ENCODE peak calls at places on chromosomes 2 and 18, in nine cellular contexts. B is fibroblast of the aortic adventitia; Q is endothelial cell of umbilical vein; G is effector memory CD4-positive, alpha-beta T cell; S is gastrocnemius medialis; M is astrocyte; E is lower lobe of right lung; O is dorsolateral prefrontal cortex; A is aorta. Y is an unnamed sample.

GRCh38 chr18:22378672-22379282 is 38.9 kb downstream of the CTAGE1 start:
- DNase-seq in B (no peak), Q (peak), G (no peak), S (no peak), M (no peak), E (no peak), O (no peak), A (no peak), Y (no peak)

GRCh38 chr18:41767960-41768359 is 187.1 kb upstream of the PIK3C3 start:
- DNase-seq in B (peak), Q (no peak), G (no peak), S (no peak), M (peak), E (no peak), O (no peak), A (no peak), Y (no peak)

GRCh38 chr2:168457177-168457905 is 1.3 kb downstream of the CERS6 start:
- DNase-seq in B (peak), Q (peak), G (no peak), S (no peak), M (no peak), E (no peak), O (no peak), A (no peak), Y (no peak)

GRCh38 chr2:8694737-8695136 is 12.9 kb downstream of the ID2 start:
- DNase-seq in B (peak), Q (no peak), G (no peak), S (no peak), M (peak), E (no peak), O (no peak), A (no peak), Y (no peak)

GRCh38 chr2:128322651-128323491 is 4.2 kb upstream of the HS6ST1 start:
- DNase-seq in B (no peak), Q (no peak), G (no peak), S (no peak), M (no peak), E (no peak), O (no peak), A (peak), Y (peak)

GRCh38 chr2:100902833-100903405 is 83.0 kb downstream of the NPAS2 start:
- DNase-seq in B (peak), Q (peak), G (no peak), S (no peak), M (peak), E (no peak), O (no peak), A (no peak), Y (no peak)

GRCh38 chr2:120802161-120802560 is 66.5 kb downstream of the GLI2 start:
- DNase-seq in B (peak), Q (no peak), G (no peak), S (no peak), M (peak), E (no peak), O (no peak), A (no peak), Y (no peak)

GRCh38 chr2:65602851-65603250 is 170.5 kb upstream of the SPRED2 start:
- DNase-seq in B (peak), Q (no peak), G (no peak), S (no peak), M (no peak), E (no peak), O (no peak), A (no peak), Y (no peak)

GRCh38 chr18:9643549-9643948 is 29.2 kb upstream of the PPP4R1 start:
- DNase-seq in B (peak), Q (peak), G (no peak), S (no peak), M (peak), E (no peak), O (no peak), A (no peak), Y (no peak)

GRCh38 chr2:122255924-122256323 is 500.5 kb downstream of the TSN start:
- DNase-seq in B (no peak), Q (peak), G (no peak), S (no peak), M (no peak), E (no peak), O (no peak), A (no peak), Y (no peak)

GRCh38 chr2:111975053-111975552 is 76.7 kb downstream of the MERTK start:
- DNase-seq in B (peak), Q (peak), G (no peak), S (no peak), M (peak), E (no peak), O (no peak), A (peak), Y (no peak)

GRCh38 chr2:10271946-10272345 is 30.8 kb upstream of the HPCAL1 start:
- DNase-seq in B (no peak), Q (no peak), G (no peak), S (peak), M (no peak), E (no peak), O (no peak), A (peak), Y (no peak)

GRCh38 chr2:40758778-40759177 is 306.9 kb upstream of the SLC8A1 start:
- DNase-seq in B (peak), Q (peak), G (no peak), S (no peak), M (no peak), E (no peak), O (no peak), A (no peak), Y (no peak)

GRCh38 chr2:43343573-43344304 is 117.3 kb upstream of the ZFP36L2 start:
- DNase-seq in B (peak), Q (peak), G (no peak), S (peak), M (peak), E (no peak), O (peak), A (peak), Y (peak)

GRCh38 chr2:109208071-109208950 is 79.3 kb downstream of the SH3RF3 start:
- DNase-seq in B (peak), Q (no peak), G (no peak), S (no peak), M (peak), E (no peak), O (no peak), A (no peak), Y (peak)

GRCh38 chr2:102204638-102205037 is 17.8 kb downstream of the IL1RL2 start:
- DNase-seq in B (no peak), Q (no peak), G (no peak), S (no peak), M (no peak), E (no peak), O (no peak), A (no peak), Y (no peak)

GRCh38 chr2:109527846-109528705 is 85.7 kb downstream of the SEPTIN10 start:
- DNase-seq in B (no peak), Q (no peak), G (no peak), S (peak), M (no peak), E (no peak), O (no peak), A (no peak), Y (no peak)

GRCh38 chr2:23452853-23453420 is 68.0 kb downstream of the KLHL29 start:
- DNase-seq in B (no peak), Q (no peak), G (no peak), S (no peak), M (peak), E (no peak), O (no peak), A (no peak), Y (no peak)

GRCh38 chr18:24230766-24231165 is 91.9 kb downstream of the CABYR start:
- DNase-seq in B (no peak), Q (no peak), G (no peak), S (no peak), M (no peak), E (no peak), O (no peak), A (no peak), Y (no peak)

GRCh38 chr2:103402944-103403343 is 641.1 kb downstream of the TMEM182 start:
- DNase-seq in B (no peak), Q (no peak), G (no peak), S (no peak), M (peak), E (no peak), O (no peak), A (no peak), Y (no peak)

GRCh38 chr2:105451571-105452140 is 52.8 kb upstream of the FHL2 start:
- DNase-seq in B (no peak), Q (no peak), G (no peak), S (no peak), M (no peak), E (no peak), O (no peak), A (no peak), Y (no peak)

GRCh38 chr2:174176898-174177297 is 71.4 kb downstream of the OLA1 start:
- DNase-seq in B (no peak), Q (no peak), G (no peak), S (no peak), M (peak), E (no peak), O (no peak), A (no peak), Y (no peak)

GRCh38 chr18:75527848-75528247 is 100.3 kb upstream of the SMIM21 start:
- DNase-seq in B (no peak), Q (no peak), G (no peak), S (no peak), M (no peak), E (no peak), O (no peak), A (no peak), Y (no peak)

GRCh38 chr2:240876035-240876474 is 7.4 kb downstream of the AGXT start:
- DNase-seq in B (no peak), Q (no peak), G (no peak), S (no peak), M (no peak), E (no peak), O (no peak), A (no peak), Y (no peak)

GRCh38 chr2:191376981-191377629 is 131.9 kb downstream of the MYO1B start:
- DNase-seq in B (peak), Q (peak), G (no peak), S (peak), M (peak), E (peak), O (peak), A (peak), Y (peak)

GRCh38 chr2:64913357-64913869 is 75.8 kb upstream of the SLC1A4 start:
- DNase-seq in B (no peak), Q (no peak), G (no peak), S (no peak), M (no peak), E (no peak), O (no peak), A (no peak), Y (peak)

DNA sequence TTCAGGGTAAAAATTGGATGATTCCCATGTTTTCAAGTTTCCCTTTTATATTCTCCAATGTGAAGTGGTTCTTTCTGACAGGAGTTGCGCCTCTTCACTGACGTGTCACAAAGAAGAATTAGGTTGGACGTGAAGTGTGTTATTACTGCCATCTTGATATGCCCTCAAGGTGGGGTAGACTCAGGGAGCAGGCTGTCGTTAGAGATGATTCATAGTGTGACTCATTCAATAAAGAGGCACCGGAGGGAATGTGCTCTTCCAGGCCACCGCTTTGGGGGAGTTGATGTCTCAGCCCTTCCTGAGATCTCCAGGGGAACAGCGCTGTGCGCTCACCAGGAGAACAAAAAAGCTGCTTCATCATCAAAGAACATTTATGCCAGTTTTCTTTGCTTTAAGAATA is 3.6 kb upstream of the DGKD start:
- DNase-seq in B (peak), Q (peak), G (no peak), S (no peak), M (peak), E (no peak), O (peak), A (no peak), Y (no peak)
- H3K4me3 ChIP-seq in B (no peak), Q (no peak), G (no peak), S (no peak), M (peak), E (no peak), O (no peak), A (no peak), Y (no peak)

GRCh38 chr2:106584304-106584954 is 97.3 kb downstream of the CD8B2 start:
- DNase-seq in B (no peak), Q (no peak), G (no peak), S (no peak), M (no peak), E (no peak), O (no peak), A (no peak), Y (no peak)
- H3K4me3 ChIP-seq in B (no peak), Q (no peak), G (no peak), S (no peak), M (no peak), E (no peak), O (no peak), A (no peak), Y (no peak)

GRCh38 chr2:177545143-177545542 is 152.6 kb downstream of the AGPS start:
- DNase-seq in B (no peak), Q (no peak), G (no peak), S (no peak), M (no peak), E (no peak), O (no peak), A (no peak), Y (no peak)
- H3K4me3 ChIP-seq in B (no peak), Q (no peak), G (no peak), S (no peak), M (no peak), E (no peak), O (no peak), A (no peak), Y (no peak)

DNA sequence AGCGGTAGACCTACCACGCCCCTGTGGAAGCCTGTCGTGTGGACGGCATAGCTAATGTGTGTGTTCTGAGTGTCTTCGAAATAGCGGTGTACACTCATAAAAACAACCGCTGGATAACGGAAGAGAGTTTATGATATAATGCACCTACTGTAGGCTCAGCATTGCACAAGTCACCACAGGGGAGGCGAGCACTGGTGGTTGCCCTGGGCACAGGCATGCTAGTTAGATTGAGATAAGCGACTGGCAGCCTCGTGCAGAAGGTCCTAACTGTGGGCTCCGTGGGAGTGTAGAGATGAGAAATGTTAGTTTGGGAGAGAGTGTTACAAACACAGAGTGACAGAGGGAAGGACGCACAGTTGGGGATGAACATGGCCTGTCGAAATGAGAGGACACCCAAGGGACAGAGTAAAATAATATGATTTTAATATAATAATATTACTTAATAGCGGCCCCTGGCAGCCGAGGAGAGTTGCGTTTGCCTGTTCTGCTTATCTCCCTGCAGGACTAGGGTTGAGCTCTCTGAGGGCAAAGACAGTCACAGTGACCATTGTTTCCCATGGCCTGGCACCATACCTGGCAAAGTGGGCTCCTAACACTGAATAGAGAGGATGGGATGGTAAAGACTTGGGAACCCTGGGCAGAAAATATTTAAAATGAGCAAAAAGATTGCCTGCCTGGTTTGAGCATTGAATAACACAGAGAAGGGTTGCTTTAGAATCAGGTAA is 204.2 kb downstream of the GBX2 start:
- DNase-seq in B (no peak), Q (no peak), G (no peak), S (no peak), M (no peak), E (no peak), O (no peak), A (no peak), Y (no peak)
- H3K4me3 ChIP-seq in B (no peak), Q (no peak), G (no peak), S (no peak), M (no peak), E (no peak), O (no peak), A (no peak), Y (no peak)

GRCh38 chr18:28123401-28124030 is 53.4 kb downstream of the CDH2 start:
- DNase-seq in B (peak), Q (no peak), G (no peak), S (no peak), M (no peak), E (no peak), O (no peak), A (no peak), Y (no peak)
- H3K4me3 ChIP-seq in B (peak), Q (no peak), G (no peak), S (no peak), M (no peak), E (no peak), O (no peak), A (peak), Y (no peak)

GRCh38 chr2:221570321-221571107 is 1.6 kb downstream of the EPHA4 start:
- DNase-seq in B (peak), Q (peak), G (no peak), S (no peak), M (no peak), E (no peak), O (no peak), A (peak), Y (no peak)
- H3K4me3 ChIP-seq in B (peak), Q (peak), G (peak), S (peak), M (peak), E (peak), O (peak), A (peak), Y (no peak)

DNA sequence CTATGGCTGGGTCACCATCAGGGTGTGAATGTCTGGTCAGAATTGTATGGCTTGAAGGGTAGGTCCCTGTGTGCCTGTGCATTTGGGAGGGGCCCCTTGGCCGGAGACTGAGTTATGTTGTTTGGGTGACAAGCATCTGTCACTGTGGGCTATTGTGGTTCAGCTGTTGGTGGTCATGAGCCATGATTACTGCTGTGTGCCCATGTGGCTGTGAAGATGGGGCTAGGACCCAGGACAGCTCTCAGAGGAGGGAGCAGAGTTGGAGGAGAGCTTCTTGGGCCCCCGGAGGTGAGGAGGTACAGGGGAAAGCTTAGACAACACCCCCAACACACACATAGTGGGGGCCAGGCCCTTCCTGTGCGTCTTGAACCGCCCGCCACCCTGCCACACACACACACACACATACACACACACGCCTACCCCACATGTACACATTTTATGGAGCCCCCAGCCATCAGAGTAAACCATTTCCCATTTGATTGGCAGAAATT is 1.8 kb downstream of the GAREM2 start:
- DNase-seq in B (no peak), Q (no peak), G (no peak), S (no peak), M (no peak), E (no peak), O (no peak), A (no peak), Y (no peak)
- H3K4me3 ChIP-seq in B (no peak), Q (no peak), G (no peak), S (no peak), M (no peak), E (no peak), O (peak), A (no peak), Y (no peak)

DNA sequence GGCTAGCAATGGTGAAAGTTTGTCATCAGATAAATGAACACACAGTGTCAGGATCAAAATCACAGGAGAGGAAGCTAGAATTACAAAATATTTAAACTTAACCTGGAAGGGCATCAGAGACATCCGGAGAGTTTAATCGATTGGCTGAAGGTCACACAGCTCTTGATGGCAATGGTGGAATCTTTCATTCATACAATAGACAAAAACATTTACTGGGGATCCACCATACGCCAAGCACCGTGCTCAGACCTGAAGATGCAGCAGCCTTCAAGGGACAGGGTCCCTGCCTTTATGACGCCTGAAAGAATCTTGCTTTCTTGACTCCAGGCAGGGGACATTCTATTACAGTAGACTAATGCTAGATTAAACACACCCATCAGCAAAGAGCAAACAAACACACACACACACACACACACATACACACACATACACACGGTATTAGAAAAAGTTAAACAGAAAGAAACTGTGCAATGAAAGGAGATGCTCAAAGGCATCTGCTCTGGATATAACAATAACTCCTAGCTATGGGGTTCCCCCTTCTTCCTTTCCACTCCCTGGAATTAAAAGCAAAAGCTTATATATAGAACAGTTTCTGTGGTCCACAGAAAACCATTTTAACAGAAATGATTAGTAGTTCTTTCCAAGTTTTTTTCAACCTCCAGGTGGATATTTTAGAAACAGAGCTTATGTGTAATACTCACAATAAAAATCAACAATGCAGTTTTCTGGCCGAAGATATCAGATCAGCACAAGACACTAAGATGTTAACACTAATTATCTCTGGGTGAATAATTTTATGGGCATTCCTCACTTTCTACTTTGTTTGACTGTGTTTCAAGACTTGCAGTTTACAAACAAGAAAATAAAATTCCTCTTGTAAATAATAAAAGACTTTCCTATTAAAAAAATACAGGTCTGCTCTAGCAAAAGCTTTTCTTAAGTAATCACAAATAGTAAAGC is 151.7 kb downstream of the ANKRD44 start:
- DNase-seq in B (no peak), Q (no peak), G (no peak), S (no peak), M (no peak), E (no peak), O (no peak), A (no peak), Y (no peak)
- H3K4me3 ChIP-seq in B (no peak), Q (peak), G (no peak), S (no peak), M (no peak), E (no peak), O (no peak), A (no peak), Y (peak)

GRCh38 chr18:12076424-12077140 is 17.1 kb upstream of the ANKRD62 start:
- DNase-seq in B (peak), Q (no peak), G (no peak), S (no peak), M (peak), E (no peak), O (no peak), A (peak), Y (no peak)
- H3K4me3 ChIP-seq in B (peak), Q (no peak), G (no peak), S (no peak), M (no peak), E (peak), O (no peak), A (peak), Y (no peak)

Y was measured in right lobe of liver.